ENCODE peak calls at places on chromosome 13, in nine cellular contexts. Y, W, O, K, D, I, Q, F and T are unnamed samples.

GRCh38 chr13:113320226-113320875 is 23.3 kb downstream of the LAMP1 start:
- DNase-seq in D (no peak), I (no peak), Q (no peak), K (no peak), F (no peak), O (no peak), W (no peak), Y (no peak), T (no peak)

GRCh38 chr13:106276876-106277275 is 258.6 kb downstream of the EFNB2 start:
- DNase-seq in Q (no peak), Y (no peak), F (no peak), D (no peak), W (no peak), I (no peak), K (no peak), O (no peak), T (no peak)

GRCh38 chr13:99559560-99559959 is 58.3 kb downstream of the TM9SF2 start:
- DNase-seq in I (no peak), W (no peak), Y (no peak), K (no peak), D (no peak), O (no peak), F (no peak), Q (no peak), T (no peak)

GRCh38 chr13:45833242-45833641 is 18.3 kb downstream of the SIAH3 start:
- DNase-seq in K (no peak), Q (no peak), O (no peak), Y (no peak), I (no peak), F (no peak), D (no peak), W (no peak), T (no peak)

GRCh38 chr13:20565120-20565736 is 1.7 kb upstream of the IFT88 start:
- DNase-seq in O (no peak), I (no peak), W (no peak), D (no peak), F (no peak), Q (no peak), Y (no peak), K (no peak), T (no peak)

GRCh38 chr13:107322228-107322627 is 754.3 kb upstream of the ARGLU1 start:
- DNase-seq in Y (no peak), I (no peak), W (no peak), D (no peak), F (no peak), Q (no peak), O (no peak), K (no peak), T (no peak)

GRCh38 chr13:96032717-96033116 is 20.5 kb downstream of the UGGT2 start:
- DNase-seq in F (no peak), W (no peak), I (no peak), Y (no peak), K (no peak), Q (no peak), D (no peak), O (no peak), T (no peak)

GRCh38 chr13:20426766-20427448 is 98.8 kb downstream of the CRYL1 start:
- DNase-seq in O (no peak), I (no peak), F (no peak), Y (no peak), D (no peak), W (no peak), K (no peak), Q (no peak), T (no peak)

GRCh38 chr13:61286148-61286745 is 129.4 kb downstream of the PCDH20 start:
- DNase-seq in O (no peak), W (no peak), I (peak; percentile 7), Q (no peak), Y (no peak), F (no peak), K (no peak), D (no peak), T (no peak)

GRCh38 chr13:40336228-40337221 is 329.9 kb downstream of the FOXO1 start:
- DNase-seq in K (no peak), W (no peak), Y (no peak), I (peak; percentile 49), Q (no peak), F (no peak), O (no peak), D (no peak), T (no peak)

GRCh38 chr13:99086869-99087129 is 108.9 kb upstream of the DOCK9 start:
- DNase-seq in W (peak; percentile 41), F (peak; percentile 43), D (peak; percentile 47), I (peak; percentile 30), Q (no peak), O (no peak), K (peak; percentile 47), Y (no peak), T (no peak)

GRCh38 chr13:105552078-105552477 is 983.4 kb downstream of the EFNB2 start:
- DNase-seq in Q (no peak), D (no peak), K (no peak), O (no peak), I (no peak), Y (no peak), W (no peak), F (no peak), T (no peak)

GRCh38 chr13:26132756-26133155 is 80.9 kb upstream of the SHISA2 start:
- DNase-seq in Q (no peak), W (no peak), I (no peak), K (no peak), O (no peak), Y (no peak), F (no peak), D (no peak), T (no peak)

GRCh38 chr13:26280295-26280694 is 26.4 kb downstream of the CDK8 start:
- DNase-seq in K (no peak), I (no peak), Y (no peak), Q (peak; percentile 11), O (no peak), D (no peak), W (no peak), F (no peak), T (no peak)

GRCh38 chr13:72963762-72964161 is 95.0 kb upstream of the KLF5 start:
- DNase-seq in W (no peak), Q (no peak), K (no peak), I (no peak), Y (no peak), O (no peak), D (no peak), F (no peak), T (peak; percentile 2)

GRCh38 chr13:33490461-33491327 is 205.1 kb upstream of the STARD13 start:
- DNase-seq in F (no peak), Y (no peak), O (no peak), Q (no peak), W (no peak), I (no peak), D (no peak), K (no peak), T (no peak)